ENCODE peak calls at places on chromosomes 6 and 20, in ten cellular contexts. One of them, this sample, is unnamed.

GRCh38 chr20:3924304-3925112 is 35.3 kb downstream of the PANK2 start:
- DNase-seq in HCEC 1CT: no peak
- DNase-seq in hepatocyte: no peak
- DNase-seq in glutamatergic neuron: no peak
- DNase-seq in suprapubic skin: no peak
- DNase-seq in SW480: no peak
- DNase-seq in ELR: no peak
- DNase-seq in psoas muscle: peak; percentile 31
- DNase-seq in T-cell: no peak
- DNase-seq in activated T-cell treated with anti-CD3 and anti-CD28 coated beads, Interleukin-2, amount 50 U/mL, for 72 hours: no peak
- DNase-seq in this sample: no peak

GRCh38 chr6:134034951-134035822 is 17.2 kb downstream of the SLC2A12 start:
- DNase-seq in ELR: peak; percentile 52
- DNase-seq in activated T-cell treated with anti-CD3 and anti-CD28 coated beads, Interleukin-2, amount 50 U/mL, for 72 hours: no peak
- DNase-seq in hepatocyte: no peak
- DNase-seq in HCEC 1CT: no peak
- DNase-seq in SW480: peak; percentile 53
- DNase-seq in T-cell: no peak
- DNase-seq in psoas muscle: no peak
- DNase-seq in suprapubic skin: no peak
- DNase-seq in glutamatergic neuron: no peak
- DNase-seq in this sample: no peak

GRCh38 chr20:1887321-1887720 is 7.9 kb upstream of the SIRPA start:
- DNase-seq in suprapubic skin: no peak
- DNase-seq in psoas muscle: peak; percentile 39
- DNase-seq in HCEC 1CT: no peak
- DNase-seq in ELR: no peak
- DNase-seq in activated T-cell treated with anti-CD3 and anti-CD28 coated beads, Interleukin-2, amount 50 U/mL, for 72 hours: no peak
- DNase-seq in hepatocyte: no peak
- DNase-seq in T-cell: no peak
- DNase-seq in SW480: no peak
- DNase-seq in glutamatergic neuron: no peak
- DNase-seq in this sample: no peak

GRCh38 chr6:46734867-46735719 is at the start of gene PLA2G7:
- DNase-seq in glutamatergic neuron: peak; percentile 70
- DNase-seq in ELR: peak; percentile 51
- DNase-seq in suprapubic skin: no peak
- DNase-seq in T-cell: no peak
- DNase-seq in activated T-cell treated with anti-CD3 and anti-CD28 coated beads, Interleukin-2, amount 50 U/mL, for 72 hours: no peak
- DNase-seq in HCEC 1CT: no peak
- DNase-seq in psoas muscle: peak; percentile 15
- DNase-seq in hepatocyte: peak; percentile 32
- DNase-seq in SW480: peak; percentile 45
- DNase-seq in this sample: peak; percentile 59

GRCh38 chr20:45909817-45910669 is 1.9 kb downstream of the PLTP start:
- DNase-seq in HCEC 1CT: no peak
- DNase-seq in psoas muscle: no peak
- DNase-seq in ELR: no peak
- DNase-seq in glutamatergic neuron: no peak
- DNase-seq in SW480: no peak
- DNase-seq in suprapubic skin: no peak
- DNase-seq in activated T-cell treated with anti-CD3 and anti-CD28 coated beads, Interleukin-2, amount 50 U/mL, for 72 hours: no peak
- DNase-seq in hepatocyte: no peak
- DNase-seq in T-cell: no peak
- DNase-seq in this sample: no peak

GRCh38 chr6:143157146-143157545 is 96.5 kb downstream of the AIG1 start:
- DNase-seq in T-cell: no peak
- DNase-seq in hepatocyte: no peak
- DNase-seq in suprapubic skin: no peak
- DNase-seq in psoas muscle: no peak
- DNase-seq in glutamatergic neuron: no peak
- DNase-seq in activated T-cell treated with anti-CD3 and anti-CD28 coated beads, Interleukin-2, amount 50 U/mL, for 72 hours: no peak
- DNase-seq in SW480: no peak
- DNase-seq in HCEC 1CT: no peak
- DNase-seq in ELR: peak; percentile 85
- DNase-seq in this sample: no peak

GRCh38 chr6:150857062-150857905 is 8.2 kb upstream of the MTHFD1L start:
- DNase-seq in suprapubic skin: no peak
- DNase-seq in HCEC 1CT: peak; percentile 95
- DNase-seq in hepatocyte: peak; percentile 69
- DNase-seq in SW480: peak; percentile 60
- DNase-seq in T-cell: no peak
- DNase-seq in glutamatergic neuron: no peak
- DNase-seq in activated T-cell treated with anti-CD3 and anti-CD28 coated beads, Interleukin-2, amount 50 U/mL, for 72 hours: no peak
- DNase-seq in ELR: peak; percentile 95
- DNase-seq in psoas muscle: no peak
- DNase-seq in this sample: no peak

GRCh38 chr20:2798814-2799213 is 1.6 kb downstream of the CPXM1 start:
- DNase-seq in hepatocyte: no peak
- DNase-seq in suprapubic skin: no peak
- DNase-seq in glutamatergic neuron: no peak
- DNase-seq in psoas muscle: no peak
- DNase-seq in activated T-cell treated with anti-CD3 and anti-CD28 coated beads, Interleukin-2, amount 50 U/mL, for 72 hours: no peak
- DNase-seq in T-cell: no peak
- DNase-seq in HCEC 1CT: no peak
- DNase-seq in SW480: peak; percentile 73
- DNase-seq in ELR: peak; percentile 31
- DNase-seq in this sample: no peak

GRCh38 chr6:37170273-37171140 is 555 bp downstream of the PIM1 start:
- DNase-seq in ELR: peak; percentile 72
- DNase-seq in SW480: peak; percentile 42
- DNase-seq in hepatocyte: peak; percentile 80
- DNase-seq in T-cell: peak; percentile 22
- DNase-seq in glutamatergic neuron: peak; percentile 76
- DNase-seq in activated T-cell treated with anti-CD3 and anti-CD28 coated beads, Interleukin-2, amount 50 U/mL, for 72 hours: peak; percentile 65
- DNase-seq in HCEC 1CT: peak; percentile 29
- DNase-seq in psoas muscle: peak; percentile 57
- DNase-seq in suprapubic skin: peak; percentile 84
- DNase-seq in this sample: peak; percentile 82

GRCh38 chr6:125611573-125612399 is 137.6 kb upstream of the HEY2 start:
- DNase-seq in SW480: peak; percentile 22
- DNase-seq in T-cell: no peak
- DNase-seq in activated T-cell treated with anti-CD3 and anti-CD28 coated beads, Interleukin-2, amount 50 U/mL, for 72 hours: no peak
- DNase-seq in HCEC 1CT: no peak
- DNase-seq in hepatocyte: no peak
- DNase-seq in ELR: no peak
- DNase-seq in psoas muscle: no peak
- DNase-seq in suprapubic skin: no peak
- DNase-seq in glutamatergic neuron: no peak
- DNase-seq in this sample: no peak

GRCh38 chr6:138638626-138639025 is 134.9 kb upstream of the CCDC28A start:
- DNase-seq in glutamatergic neuron: no peak
- DNase-seq in psoas muscle: no peak
- DNase-seq in ELR: no peak
- DNase-seq in suprapubic skin: no peak
- DNase-seq in T-cell: no peak
- DNase-seq in hepatocyte: no peak
- DNase-seq in HCEC 1CT: no peak
- DNase-seq in SW480: no peak
- DNase-seq in activated T-cell treated with anti-CD3 and anti-CD28 coated beads, Interleukin-2, amount 50 U/mL, for 72 hours: no peak
- DNase-seq in this sample: no peak

GRCh38 chr6:14132244-14133220 is 15.0 kb downstream of the CD83 start:
- DNase-seq in hepatocyte: no peak
- DNase-seq in glutamatergic neuron: no peak
- DNase-seq in suprapubic skin: no peak
- DNase-seq in ELR: no peak
- DNase-seq in activated T-cell treated with anti-CD3 and anti-CD28 coated beads, Interleukin-2, amount 50 U/mL, for 72 hours: no peak
- DNase-seq in SW480: no peak
- DNase-seq in psoas muscle: no peak
- DNase-seq in HCEC 1CT: no peak
- DNase-seq in T-cell: no peak
- DNase-seq in this sample: no peak